ENCODE peak calls at places on chromosome 6, in ten cellular contexts. One of them, this sample, is unnamed.

GRCh38 chr6:169904051-169904922 is 152.9 kb downstream of the ERMARD start:
- DNase-seq in AG10803: no peak
- DNase-seq in ovary: no peak
- DNase-seq in kidney epithelial cell: no peak
- DNase-seq in H9: no peak
- DNase-seq in HFFc6: no peak
- DNase-seq in progenitor cell of endocrine pancreas: no peak
- DNase-seq in keratinocyte: no peak
- DNase-seq in left lung: peak
- DNase-seq in BJ: no peak
- DNase-seq in this sample: no peak

GRCh38 chr6:81995548-81996289 is 243.2 kb upstream of the TENT5A start:
- DNase-seq in progenitor cell of endocrine pancreas: no peak
- DNase-seq in AG10803: peak
- DNase-seq in BJ: no peak
- DNase-seq in keratinocyte: no peak
- DNase-seq in HFFc6: peak
- DNase-seq in H9: no peak
- DNase-seq in left lung: no peak
- DNase-seq in ovary: no peak
- DNase-seq in kidney epithelial cell: no peak
- DNase-seq in this sample: no peak

GRCh38 chr6:37807656-37808055 is 11.9 kb upstream of the ZFAND3 start:
- DNase-seq in progenitor cell of endocrine pancreas: no peak
- DNase-seq in kidney epithelial cell: peak
- DNase-seq in ovary: no peak
- DNase-seq in HFFc6: no peak
- DNase-seq in BJ: no peak
- DNase-seq in keratinocyte: no peak
- DNase-seq in H9: peak
- DNase-seq in left lung: peak
- DNase-seq in AG10803: peak
- DNase-seq in this sample: no peak

GRCh38 chr6:52664185-52664990 is 6.5 kb upstream of the TMEM14A start:
- DNase-seq in left lung: peak
- DNase-seq in BJ: peak
- DNase-seq in HFFc6: peak
- DNase-seq in ovary: peak
- DNase-seq in keratinocyte: peak
- DNase-seq in AG10803: peak
- DNase-seq in kidney epithelial cell: peak
- DNase-seq in H9: peak
- DNase-seq in progenitor cell of endocrine pancreas: peak
- DNase-seq in this sample: peak

GRCh38 chr6:161422710-161423109 is 148.8 kb upstream of the AGPAT4 start:
- DNase-seq in BJ: no peak
- DNase-seq in kidney epithelial cell: no peak
- DNase-seq in progenitor cell of endocrine pancreas: no peak
- DNase-seq in keratinocyte: no peak
- DNase-seq in left lung: no peak
- DNase-seq in HFFc6: no peak
- DNase-seq in ovary: no peak
- DNase-seq in H9: no peak
- DNase-seq in AG10803: peak
- DNase-seq in this sample: no peak

GRCh38 chr6:89489078-89489477 is 56.1 kb downstream of the ANKRD6 start:
- DNase-seq in AG10803: no peak
- DNase-seq in kidney epithelial cell: no peak
- DNase-seq in H9: no peak
- DNase-seq in HFFc6: no peak
- DNase-seq in left lung: no peak
- DNase-seq in ovary: no peak
- DNase-seq in BJ: no peak
- DNase-seq in progenitor cell of endocrine pancreas: no peak
- DNase-seq in keratinocyte: no peak
- DNase-seq in this sample: no peak

GRCh38 chr6:143165315-143165855 is 104.7 kb downstream of the AIG1 start:
- DNase-seq in BJ: no peak
- DNase-seq in kidney epithelial cell: no peak
- DNase-seq in left lung: no peak
- DNase-seq in H9: no peak
- DNase-seq in ovary: no peak
- DNase-seq in AG10803: no peak
- DNase-seq in progenitor cell of endocrine pancreas: no peak
- DNase-seq in HFFc6: no peak
- DNase-seq in keratinocyte: no peak
- DNase-seq in this sample: no peak

GRCh38 chr6:32118782-32119628 is 9.0 kb downstream of the ATF6B start:
- DNase-seq in kidney epithelial cell: peak
- DNase-seq in AG10803: peak
- DNase-seq in keratinocyte: peak
- DNase-seq in left lung: peak
- DNase-seq in ovary: peak
- DNase-seq in progenitor cell of endocrine pancreas: peak
- DNase-seq in BJ: no peak
- DNase-seq in H9: peak
- DNase-seq in HFFc6: peak
- DNase-seq in this sample: peak

GRCh38 chr6:157317129-157317814 is 6.0 kb downstream of the TMEM242 start:
- DNase-seq in BJ: peak
- DNase-seq in left lung: no peak
- DNase-seq in keratinocyte: peak
- DNase-seq in HFFc6: peak
- DNase-seq in progenitor cell of endocrine pancreas: no peak
- DNase-seq in ovary: peak
- DNase-seq in H9: no peak
- DNase-seq in AG10803: peak
- DNase-seq in kidney epithelial cell: no peak
- DNase-seq in this sample: no peak

GRCh38 chr6:151494235-151494950 is 576 bp downstream of the CCDC170 start:
- DNase-seq in HFFc6: peak
- DNase-seq in kidney epithelial cell: no peak
- DNase-seq in ovary: peak
- DNase-seq in BJ: no peak
- DNase-seq in progenitor cell of endocrine pancreas: no peak
- DNase-seq in H9: peak
- DNase-seq in AG10803: peak
- DNase-seq in keratinocyte: no peak
- DNase-seq in left lung: peak
- DNase-seq in this sample: peak

GRCh38 chr6:43090557-43090952 is 14.4 kb downstream of the PTK7 start:
- DNase-seq in keratinocyte: no peak
- DNase-seq in HFFc6: no peak
- DNase-seq in BJ: no peak
- DNase-seq in H9: peak
- DNase-seq in AG10803: no peak
- DNase-seq in kidney epithelial cell: no peak
- DNase-seq in progenitor cell of endocrine pancreas: no peak
- DNase-seq in left lung: no peak
- DNase-seq in ovary: no peak
- DNase-seq in this sample: no peak

GRCh38 chr6:130050230-130050629 is 31.8 kb downstream of the L3MBTL3 start:
- DNase-seq in progenitor cell of endocrine pancreas: no peak
- DNase-seq in H9: no peak
- DNase-seq in HFFc6: peak
- DNase-seq in left lung: no peak
- DNase-seq in keratinocyte: no peak
- DNase-seq in kidney epithelial cell: no peak
- DNase-seq in ovary: no peak
- DNase-seq in BJ: no peak
- DNase-seq in AG10803: peak
- DNase-seq in this sample: no peak

GRCh38 chr6:130041594-130041993 is 23.2 kb downstream of the L3MBTL3 start:
- DNase-seq in keratinocyte: no peak
- DNase-seq in kidney epithelial cell: no peak
- DNase-seq in progenitor cell of endocrine pancreas: no peak
- DNase-seq in H9: no peak
- DNase-seq in ovary: no peak
- DNase-seq in left lung: no peak
- DNase-seq in BJ: no peak
- DNase-seq in AG10803: no peak
- DNase-seq in HFFc6: no peak
- DNase-seq in this sample: no peak

GRCh38 chr6:130043344-130043743 is 25.0 kb downstream of the L3MBTL3 start:
- DNase-seq in H9: no peak
- DNase-seq in kidney epithelial cell: no peak
- DNase-seq in ovary: no peak
- DNase-seq in keratinocyte: no peak
- DNase-seq in left lung: no peak
- DNase-seq in AG10803: no peak
- DNase-seq in BJ: no peak
- DNase-seq in HFFc6: no peak
- DNase-seq in progenitor cell of endocrine pancreas: no peak
- DNase-seq in this sample: no peak

GRCh38 chr6:130046711-130047439 is 28.5 kb downstream of the L3MBTL3 start:
- DNase-seq in H9: no peak
- DNase-seq in left lung: no peak
- DNase-seq in keratinocyte: no peak
- DNase-seq in BJ: no peak
- DNase-seq in progenitor cell of endocrine pancreas: no peak
- DNase-seq in AG10803: peak
- DNase-seq in ovary: no peak
- DNase-seq in HFFc6: peak
- DNase-seq in kidney epithelial cell: no peak
- DNase-seq in this sample: no peak

DNA sequence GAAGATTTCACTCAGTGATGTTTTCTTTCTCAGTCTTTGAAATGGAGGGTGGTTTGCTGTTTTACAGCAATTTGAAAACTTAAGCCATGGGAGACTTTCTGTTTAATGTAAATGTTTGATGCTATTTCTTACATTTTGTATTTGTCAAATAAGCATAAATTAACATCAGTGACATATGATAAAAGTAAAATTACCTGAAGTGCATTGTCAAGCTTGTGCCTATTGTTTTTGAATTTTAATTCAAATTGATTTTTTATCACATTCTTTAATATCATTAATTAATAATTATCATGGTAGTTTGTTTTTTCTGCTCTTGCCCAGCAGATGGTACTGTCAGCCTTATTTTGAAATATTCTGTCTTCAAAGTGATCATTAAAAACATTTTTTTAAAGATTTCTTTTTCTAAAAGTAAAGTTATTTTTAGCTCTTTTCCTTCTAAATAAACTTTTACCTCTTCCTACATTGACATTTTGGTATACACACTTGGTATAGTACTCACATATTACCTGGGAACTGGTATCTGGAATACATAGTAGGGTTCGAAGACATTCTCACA is 29.1 kb downstream of the L3MBTL3 start:
- DNase-seq in kidney epithelial cell: no peak
- DNase-seq in BJ: no peak
- DNase-seq in AG10803: no peak
- DNase-seq in left lung: no peak
- DNase-seq in progenitor cell of endocrine pancreas: no peak
- DNase-seq in keratinocyte: no peak
- DNase-seq in ovary: no peak
- DNase-seq in H9: no peak
- DNase-seq in HFFc6: no peak
- DNase-seq in this sample: no peak
- TF ChIP-seq CTCF in kidney epithelial cell: no peak
- TF ChIP-seq CTCF in BJ: no peak
- TF ChIP-seq CTCF in AG10803: peak
- TF ChIP-seq CTCF in left lung: no peak
- TF ChIP-seq CTCF in progenitor cell of endocrine pancreas: no peak
- TF ChIP-seq CTCF in keratinocyte: no peak
- TF ChIP-seq CTCF in ovary: no peak
- TF ChIP-seq CTCF in H9: peak
- TF ChIP-seq CTCF in HFFc6: peak
- TF ChIP-seq CTCF in this sample: no peak

GRCh38 chr6:29720863-29721262 is 2.4 kb upstream of the HLA-F start:
- DNase-seq in AG10803: no peak
- DNase-seq in progenitor cell of endocrine pancreas: no peak
- DNase-seq in left lung: no peak
- DNase-seq in ovary: no peak
- DNase-seq in keratinocyte: no peak
- DNase-seq in BJ: no peak
- DNase-seq in H9: peak
- DNase-seq in kidney epithelial cell: no peak
- DNase-seq in HFFc6: no peak
- DNase-seq in this sample: no peak
- TF ChIP-seq CTCF in AG10803: no peak
- TF ChIP-seq CTCF in progenitor cell of endocrine pancreas: peak
- TF ChIP-seq CTCF in left lung: no peak
- TF ChIP-seq CTCF in ovary: no peak
- TF ChIP-seq CTCF in keratinocyte: peak
- TF ChIP-seq CTCF in BJ: no peak
- TF ChIP-seq CTCF in H9: peak
- TF ChIP-seq CTCF in kidney epithelial cell: no peak
- TF ChIP-seq CTCF in HFFc6: no peak
- TF ChIP-seq CTCF in this sample: no peak

GRCh38 chr6:108944058-108944457 is 95.8 kb downstream of the ARMC2 start:
- DNase-seq in AG10803: no peak
- DNase-seq in progenitor cell of endocrine pancreas: no peak
- DNase-seq in HFFc6: no peak
- DNase-seq in kidney epithelial cell: no peak
- DNase-seq in left lung: no peak
- DNase-seq in ovary: no peak
- DNase-seq in keratinocyte: no peak
- DNase-seq in BJ: no peak
- DNase-seq in H9: no peak
- DNase-seq in this sample: no peak
- TF ChIP-seq CTCF in AG10803: no peak
- TF ChIP-seq CTCF in progenitor cell of endocrine pancreas: no peak
- TF ChIP-seq CTCF in HFFc6: no peak
- TF ChIP-seq CTCF in kidney epithelial cell: no peak
- TF ChIP-seq CTCF in left lung: no peak
- TF ChIP-seq CTCF in ovary: no peak
- TF ChIP-seq CTCF in keratinocyte: no peak
- TF ChIP-seq CTCF in BJ: no peak
- TF ChIP-seq CTCF in H9: no peak
- TF ChIP-seq CTCF in this sample: no peak

GRCh38 chr6:41423002-41423401 is 87.6 kb downstream of the NCR2 start:
- DNase-seq in H9: no peak
- DNase-seq in AG10803: no peak
- DNase-seq in progenitor cell of endocrine pancreas: no peak
- DNase-seq in BJ: no peak
- DNase-seq in keratinocyte: no peak
- DNase-seq in ovary: no peak
- DNase-seq in left lung: no peak
- DNase-seq in kidney epithelial cell: no peak
- DNase-seq in HFFc6: no peak
- DNase-seq in this sample: no peak

GRCh38 chr6:41424370-41425058 is 89.1 kb downstream of the NCR2 start:
- DNase-seq in progenitor cell of endocrine pancreas: peak
- DNase-seq in left lung: no peak
- DNase-seq in ovary: peak
- DNase-seq in H9: peak
- DNase-seq in kidney epithelial cell: peak
- DNase-seq in AG10803: peak
- DNase-seq in HFFc6: peak
- DNase-seq in keratinocyte: peak
- DNase-seq in BJ: peak
- DNase-seq in this sample: peak

GRCh38 chr6:41425511-41425910 is 90.1 kb downstream of the NCR2 start:
- DNase-seq in ovary: no peak
- DNase-seq in left lung: no peak
- DNase-seq in keratinocyte: no peak
- DNase-seq in progenitor cell of endocrine pancreas: no peak
- DNase-seq in HFFc6: no peak
- DNase-seq in AG10803: no peak
- DNase-seq in kidney epithelial cell: no peak
- DNase-seq in H9: no peak
- DNase-seq in BJ: no peak
- DNase-seq in this sample: no peak

GRCh38 chr6:41419385-41419784 is 84.0 kb downstream of the NCR2 start:
- DNase-seq in left lung: no peak
- DNase-seq in ovary: no peak
- DNase-seq in keratinocyte: no peak
- DNase-seq in BJ: no peak
- DNase-seq in H9: no peak
- DNase-seq in kidney epithelial cell: no peak
- DNase-seq in HFFc6: no peak
- DNase-seq in progenitor cell of endocrine pancreas: no peak
- DNase-seq in AG10803: no peak
- DNase-seq in this sample: no peak

GRCh38 chr6:41422156-41422555 is 86.7 kb downstream of the NCR2 start:
- DNase-seq in BJ: no peak
- DNase-seq in HFFc6: no peak
- DNase-seq in kidney epithelial cell: no peak
- DNase-seq in progenitor cell of endocrine pancreas: no peak
- DNase-seq in H9: no peak
- DNase-seq in left lung: no peak
- DNase-seq in keratinocyte: no peak
- DNase-seq in AG10803: no peak
- DNase-seq in ovary: no peak
- DNase-seq in this sample: no peak
- TF ChIP-seq CTCF in BJ: no peak
- TF ChIP-seq CTCF in HFFc6: no peak
- TF ChIP-seq CTCF in kidney epithelial cell: no peak
- TF ChIP-seq CTCF in progenitor cell of endocrine pancreas: no peak
- TF ChIP-seq CTCF in H9: no peak
- TF ChIP-seq CTCF in left lung: no peak
- TF ChIP-seq CTCF in keratinocyte: no peak
- TF ChIP-seq CTCF in AG10803: no peak
- TF ChIP-seq CTCF in ovary: no peak
- TF ChIP-seq CTCF in this sample: no peak

This sample was measured in endothelial cell.